ENCODE peak calls at places on chromosomes 6 and 20, in six cellular contexts. S, D, E, Y, X and L are unnamed samples.

GRCh38 chr20:47066484-47067270 is 172.0 kb downstream of the EYA2 start:
- DNase-seq in S (no peak), D (no peak), E (peak; percentile 14), Y (no peak), X (no peak), L (no peak)

GRCh38 chr20:16476032-16476431 is 97.2 kb downstream of the KIF16B start:
- DNase-seq in S (no peak), D (peak; percentile 72), E (peak; percentile 19), Y (no peak), X (no peak), L (no peak)

GRCh38 chr6:33014841-33015634 is 5.6 kb upstream of the HLA-DOA start:
- DNase-seq in S (peak; percentile 68), D (peak; percentile 92), E (peak; percentile 78), Y (peak; percentile 64), X (no peak), L (peak; percentile 48)

GRCh38 chr20:1388253-1388652 is 4.6 kb downstream of the FKBP1A start:
- DNase-seq in S (no peak), D (no peak), E (no peak), Y (no peak), X (no peak), L (no peak)

GRCh38 chr6:46719099-46719498 is 16.1 kb downstream of the PLA2G7 start:
- DNase-seq in S (no peak), D (peak; percentile 10), E (peak; percentile 61), Y (no peak), X (no peak), L (peak; percentile 69)

GRCh38 chr6:21201673-21202430 is 391.7 kb upstream of the SOX4 start:
- DNase-seq in S (no peak), D (no peak), E (no peak), Y (no peak), X (no peak), L (peak; percentile 2)

GRCh38 chr6:139392834-139393233 is 18.4 kb upstream of the CITED2 start:
- DNase-seq in S (no peak), D (no peak), E (no peak), Y (no peak), X (no peak), L (no peak)

GRCh38 chr6:75202676-75203131 is 3.1 kb downstream of the COL12A1 start:
- DNase-seq in S (no peak), D (peak; percentile 68), E (no peak), Y (no peak), X (no peak), L (no peak)

GRCh38 chr6:39980839-39981580 is 46.7 kb upstream of the MOCS1 start:
- DNase-seq in S (no peak), D (peak; percentile 75), E (peak; percentile 51), Y (no peak), X (no peak), L (peak; percentile 18)

GRCh38 chr6:109316909-109317308 is 65.4 kb downstream of the CD164 start:
- DNase-seq in S (no peak), D (no peak), E (no peak), Y (no peak), X (no peak), L (no peak)

GRCh38 chr6:95249176-95249575 is 328.2 kb upstream of the MANEA start:
- DNase-seq in S (no peak), D (peak; percentile 74), E (no peak), Y (no peak), X (no peak), L (peak; percentile 35)

GRCh38 chr6:165841153-165841558 is 178.1 kb upstream of the PDE10A start:
- DNase-seq in S (no peak), D (no peak), E (no peak), Y (no peak), X (no peak), L (no peak)

GRCh38 chr20:48787861-48788375 is 39.9 kb downstream of the PREX1 start:
- DNase-seq in S (peak; percentile 18), D (peak; percentile 45), E (peak; percentile 65), Y (no peak), X (no peak), L (no peak)

GRCh38 chr20:57514273-57514751 is 10.6 kb downstream of the CTCFL start:
- DNase-seq in S (no peak), D (peak; percentile 84), E (peak; percentile 62), Y (no peak), X (no peak), L (peak; percentile 10)

GRCh38 chr6:19231878-19232519 is 605.2 kb upstream of the ID4 start:
- DNase-seq in S (no peak), D (no peak), E (no peak), Y (no peak), X (no peak), L (no peak)

GRCh38 chr6:11426571-11426970 is 111.0 kb upstream of the TMEM170B start:
- DNase-seq in S (no peak), D (no peak), E (no peak), Y (no peak), X (no peak), L (no peak)

GRCh38 chr20:45340236-45340847 is 7.9 kb downstream of the SDC4 start:
- DNase-seq in S (no peak), D (no peak), E (no peak), Y (no peak), X (no peak), L (no peak)

GRCh38 chr6:90107721-90108364 is 188.8 kb downstream of the BACH2 start:
- DNase-seq in S (no peak), D (no peak), E (no peak), Y (no peak), X (no peak), L (no peak)

GRCh38 chr6:156953478-156954146 is 176.4 kb downstream of the ARID1B start:
- DNase-seq in S (peak; percentile 61), D (peak; percentile 97), E (peak; percentile 98), Y (no peak), X (no peak), L (peak; percentile 93)

GRCh38 chr6:130885392-130886192 is 58.4 kb downstream of the SMLR1 start:
- DNase-seq in S (peak; percentile 77), D (peak; percentile 89), E (peak; percentile 75), Y (peak; percentile 82), X (no peak), L (peak; percentile 40)

GRCh38 chr6:27811383-27811782 is 100.8 kb downstream of the OR2B2 start:
- DNase-seq in S (no peak), D (no peak), E (no peak), Y (no peak), X (no peak), L (no peak)

GRCh38 chr6:166958926-166959861 is 2.8 kb upstream of the RNASET2 start:
- DNase-seq in S (peak; percentile 69), D (peak; percentile 20), E (no peak), Y (peak; percentile 70), X (no peak), L (no peak)

GRCh38 chr20:15905661-15906060 is 667.6 kb downstream of the KIF16B start:
- DNase-seq in S (no peak), D (no peak), E (no peak), Y (no peak), X (no peak), L (no peak)

GRCh38 chr6:37192669-37193068 is 22.7 kb downstream of the PIM1 start:
- DNase-seq in S (no peak), D (no peak), E (no peak), Y (no peak), X (no peak), L (no peak)

GRCh38 chr6:168100011-168100802 is 21.2 kb upstream of the FRMD1 start:
- DNase-seq in S (peak; percentile 35), D (no peak), E (no peak), Y (no peak), X (no peak), L (no peak)

GRCh38 chr20:6384956-6385355 is 262.1 kb upstream of the FERMT1 start:
- DNase-seq in S (no peak), D (no peak), E (no peak), Y (no peak), X (no peak), L (no peak)

GRCh38 chr20:32434434-32434833 is 76.3 kb downstream of the ASXL1 start:
- DNase-seq in S (no peak), D (no peak), E (no peak), Y (no peak), X (no peak), L (no peak)

GRCh38 chr20:41366546-41367392 is at the start of gene EMILIN3:
- DNase-seq in S (no peak), D (no peak), E (no peak), Y (no peak), X (no peak), L (no peak)

GRCh38 chr20:23097636-23098580 is 11.8 kb upstream of the CD93 start:
- DNase-seq in S (no peak), D (no peak), E (no peak), Y (no peak), X (no peak), L (no peak)

GRCh38 chr6:78436335-78436734 is 431.0 kb upstream of the IRAK1BP1 start:
- DNase-seq in S (no peak), D (peak; percentile 20), E (peak; percentile 29), Y (no peak), X (no peak), L (no peak)

GRCh38 chr20:137668-138131 is 4.7 kb upstream of the DEFB126 start:
- DNase-seq in S (no peak), D (no peak), E (no peak), Y (no peak), X (no peak), L (no peak)

GRCh38 chr20:52965380-52965779 is 6.8 kb upstream of the TSHZ2 start:
- DNase-seq in S (no peak), D (no peak), E (no peak), Y (no peak), X (no peak), L (no peak)

GRCh38 chr6:76810286-76810685 is 653.0 kb downstream of the HTR1B start:
- DNase-seq in S (no peak), D (no peak), E (no peak), Y (no peak), X (no peak), L (no peak)

GRCh38 chr6:97468981-97469380 is 186.0 kb upstream of the MMS22L start:
- DNase-seq in S (no peak), D (no peak), E (no peak), Y (no peak), X (no peak), L (no peak)
- H3K4me3 ChIP-seq in S (no peak overlapping the region), D (no peak overlapping the region), E (no peak overlapping the region), Y (no peak overlapping the region), X (no peak overlapping the region), L (no peak overlapping the region)

GRCh38 chr6:3133515-3133914 is 15.0 kb downstream of the BPHL start:
- DNase-seq in S (no peak), D (no peak), E (no peak), Y (no peak), X (no peak), L (no peak)
- H3K4me3 ChIP-seq in S (no peak overlapping the region), D (no peak overlapping the region), E (no peak overlapping the region), Y (no peak overlapping the region), X (no peak overlapping the region), L (no peak overlapping the region)

DNA sequence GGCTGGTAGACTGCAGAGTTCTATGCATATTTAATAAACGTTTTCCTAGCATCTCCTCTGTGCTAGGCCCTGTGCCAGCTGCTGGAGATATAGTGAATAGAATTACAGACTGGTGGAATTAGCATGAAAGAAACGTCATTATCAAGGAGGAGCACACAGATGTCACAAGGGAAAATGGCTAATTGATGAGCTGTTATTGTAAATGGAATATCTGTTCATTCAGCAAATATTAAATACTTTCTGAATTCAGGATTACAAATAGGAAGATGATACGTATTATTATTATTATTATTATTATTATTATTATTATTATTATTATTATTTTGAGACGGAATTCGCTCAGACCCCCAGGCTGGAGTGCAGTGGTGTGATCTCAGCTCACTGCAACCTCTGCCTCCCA is 1.2 kb downstream of the AAR2 start:
- DNase-seq in S (no peak), D (no peak), E (no peak), Y (no peak), X (no peak), L (no peak)
- H3K4me3 ChIP-seq in S (peak overlapping the region; percentile 95), D (peak overlapping the region; percentile 62), E (peak overlapping the region; percentile 91), Y (peak overlapping the region; percentile 78), X (peak overlapping the region; percentile 83), L (peak overlapping the region; percentile 97)

GRCh38 chr6:55836945-55837344 is 38.4 kb downstream of the BMP5 start:
- DNase-seq in S (no peak), D (no peak), E (no peak), Y (no peak), X (no peak), L (no peak)
- H3K4me3 ChIP-seq in S (no peak overlapping the region), D (no peak overlapping the region), E (no peak overlapping the region), Y (no peak overlapping the region), X (no peak overlapping the region), L (no peak overlapping the region)